ENCODE peak calls at places on chromosomes 2 and 18, in five cellular contexts. One of them, this sample, is unnamed.
A peak's percentile ranks its signal among the peaks of the same experiment; 100 is the strongest.

GRCh38 chr18:77057043-77057442 is 75.5 kb downstream of the MBP start:
- DNase-seq in astrocyte: no peak
- DNase-seq in GM23248: peak; percentile 28
- DNase-seq in fibroblast of lung: no peak
- DNase-seq in mesendoderm: no peak
- DNase-seq in this sample: no peak

GRCh38 chr18:41315134-41315533 is 639.9 kb upstream of the PIK3C3 start:
- DNase-seq in astrocyte: no peak
- DNase-seq in GM23248: no peak
- DNase-seq in fibroblast of lung: no peak
- DNase-seq in mesendoderm: no peak
- DNase-seq in this sample: no peak

GRCh38 chr2:113079123-113079522 is 11.4 kb downstream of the IL1F10 start:
- DNase-seq in astrocyte: peak; percentile 42
- DNase-seq in GM23248: no peak
- DNase-seq in fibroblast of lung: peak; percentile 42
- DNase-seq in mesendoderm: peak; percentile 20
- DNase-seq in this sample: no peak

GRCh38 chr2:219475278-219475677 is 23.4 kb upstream of the GMPPA start:
- DNase-seq in astrocyte: no peak
- DNase-seq in GM23248: no peak
- DNase-seq in fibroblast of lung: no peak
- DNase-seq in mesendoderm: no peak
- DNase-seq in this sample: no peak

GRCh38 chr18:80231616-80232015 is 15.7 kb downstream of the PARD6G start:
- DNase-seq in astrocyte: no peak
- DNase-seq in GM23248: no peak
- DNase-seq in fibroblast of lung: no peak
- DNase-seq in mesendoderm: no peak
- DNase-seq in this sample: no peak

GRCh38 chr2:44543773-44544725 is 182.3 kb downstream of the CAMKMT start:
- DNase-seq in astrocyte: no peak
- DNase-seq in GM23248: peak; percentile 68
- DNase-seq in fibroblast of lung: no peak
- DNase-seq in mesendoderm: peak; percentile 97
- DNase-seq in this sample: no peak

GRCh38 chr2:125471963-125472362 is 1184.0 kb upstream of the GYPC start:
- DNase-seq in astrocyte: no peak
- DNase-seq in GM23248: peak; percentile 5
- DNase-seq in fibroblast of lung: no peak
- DNase-seq in mesendoderm: peak; percentile 69
- DNase-seq in this sample: no peak

GRCh38 chr2:237665713-237666143 is 38.3 kb downstream of the LRRFIP1 start:
- DNase-seq in astrocyte: no peak
- DNase-seq in GM23248: no peak
- DNase-seq in fibroblast of lung: no peak
- DNase-seq in mesendoderm: peak; percentile 89
- DNase-seq in this sample: peak; percentile 87

GRCh38 chr2:75602724-75603342 is 42.1 kb upstream of the EVA1A start:
- DNase-seq in astrocyte: peak; percentile 88
- DNase-seq in GM23248: peak; percentile 95
- DNase-seq in fibroblast of lung: peak; percentile 92
- DNase-seq in mesendoderm: no peak
- DNase-seq in this sample: no peak

GRCh38 chr2:131016826-131017596 is 76.2 kb downstream of the FAM168B start:
- DNase-seq in astrocyte: peak; percentile 81
- DNase-seq in GM23248: peak; percentile 81
- DNase-seq in fibroblast of lung: peak; percentile 83
- DNase-seq in mesendoderm: no peak
- DNase-seq in this sample: no peak

GRCh38 chr18:12159446-12159845 is 65.8 kb downstream of the ANKRD62 start:
- DNase-seq in astrocyte: no peak
- DNase-seq in GM23248: peak; percentile 51
- DNase-seq in fibroblast of lung: no peak
- DNase-seq in mesendoderm: no peak
- DNase-seq in this sample: no peak

GRCh38 chr2:216478151-216478550 is 20.5 kb upstream of the RPL37A start:
- DNase-seq in astrocyte: peak; percentile 92
- DNase-seq in GM23248: peak; percentile 90
- DNase-seq in fibroblast of lung: peak; percentile 95
- DNase-seq in mesendoderm: peak; percentile 70
- DNase-seq in this sample: no peak

GRCh38 chr18:47215554-47216138 is 35.8 kb downstream of the SKOR2 start:
- DNase-seq in astrocyte: peak; percentile 41
- DNase-seq in GM23248: peak; percentile 72
- DNase-seq in fibroblast of lung: peak; percentile 51
- DNase-seq in mesendoderm: peak; percentile 59
- DNase-seq in this sample: peak; percentile 26

GRCh38 chr2:238509151-238509820 is 82.6 kb downstream of the ASB1 start:
- DNase-seq in astrocyte: no peak
- DNase-seq in GM23248: peak; percentile 29
- DNase-seq in fibroblast of lung: peak; percentile 35
- DNase-seq in mesendoderm: peak; percentile 29
- DNase-seq in this sample: no peak

GRCh38 chr18:596288-596881 is 403 bp upstream of the CLUL1 start:
- DNase-seq in astrocyte: no peak
- DNase-seq in GM23248: peak; percentile 35
- DNase-seq in fibroblast of lung: peak; percentile 11
- DNase-seq in mesendoderm: peak; percentile 87
- DNase-seq in this sample: peak; percentile 61

GRCh38 chr18:58222439-58223125 is 178.6 kb downstream of the NEDD4L start:
- DNase-seq in astrocyte: peak; percentile 52
- DNase-seq in GM23248: peak; percentile 70
- DNase-seq in fibroblast of lung: peak; percentile 60
- DNase-seq in mesendoderm: no peak
- DNase-seq in this sample: no peak

DNA sequence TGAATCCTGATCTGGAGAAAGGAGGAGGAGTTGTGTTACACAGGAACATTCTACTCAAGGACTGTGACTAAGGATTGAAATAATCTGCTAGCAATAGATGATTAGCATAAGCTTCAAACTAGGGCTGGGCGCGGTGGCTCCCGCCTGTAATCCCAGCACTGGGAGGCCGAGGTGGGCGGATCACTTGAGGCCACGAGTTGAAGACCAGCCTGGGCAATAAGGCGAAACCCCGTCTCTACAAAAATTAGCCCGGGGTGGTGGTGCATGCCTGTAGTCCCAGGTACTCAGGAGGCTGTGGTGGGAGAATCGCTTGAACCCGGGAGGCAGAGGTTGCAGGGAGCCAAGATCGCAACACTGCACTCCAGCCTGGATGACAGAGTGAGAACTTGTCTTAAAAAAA is 1.5 kb downstream of the TRMT61B start:
- DNase-seq in astrocyte: no peak
- DNase-seq in GM23248: peak; percentile 10
- DNase-seq in fibroblast of lung: no peak
- DNase-seq in mesendoderm: no peak
- DNase-seq in this sample: no peak
- H3K79me2 ChIP-seq in astrocyte: peaks cover 41% of the 10 kb centered on the region
- H3K79me2 ChIP-seq in GM23248: peaks cover 58% of the 10 kb centered on the region
- H3K79me2 ChIP-seq in fibroblast of lung: peaks cover 25% of the 10 kb centered on the region
- H3K79me2 ChIP-seq in mesendoderm: peaks cover 20% of the 10 kb centered on the region
- H3K79me2 ChIP-seq in this sample: peaks cover 45% of the 10 kb centered on the region

DNA sequence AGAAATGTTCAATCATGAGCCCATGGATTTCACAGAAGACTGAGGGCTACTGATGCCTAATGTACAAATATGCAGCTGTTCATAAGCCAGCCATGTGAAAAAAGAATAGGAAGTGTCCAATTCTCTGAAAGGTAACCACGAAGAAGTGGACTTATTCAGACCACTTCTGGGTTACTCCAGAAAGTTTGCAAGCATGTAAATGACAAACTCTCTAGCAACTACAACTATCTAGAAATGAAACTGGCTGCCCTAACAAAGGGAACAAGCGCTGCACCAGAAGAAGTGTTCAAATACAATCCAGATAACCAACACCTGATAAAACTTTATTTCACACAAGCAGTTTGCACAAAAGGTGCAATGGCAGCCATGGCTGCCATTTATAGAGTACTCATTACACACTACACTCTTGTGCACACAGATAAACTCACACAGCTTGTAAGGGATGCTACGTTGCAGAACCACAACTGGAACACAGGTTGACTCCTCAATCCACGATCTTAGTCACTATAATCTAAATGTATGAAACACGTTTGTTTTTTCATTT is 13.9 kb downstream of the MBOAT2 start:
- DNase-seq in astrocyte: no peak
- DNase-seq in GM23248: no peak
- DNase-seq in fibroblast of lung: peak; percentile 44
- DNase-seq in mesendoderm: no peak
- DNase-seq in this sample: no peak
- H3K79me2 ChIP-seq in astrocyte: peaks cover 91% of the 10 kb centered on the region
- H3K79me2 ChIP-seq in GM23248: peaks cover 97% of the 10 kb centered on the region
- H3K79me2 ChIP-seq in fibroblast of lung: peaks cover 50% of the 10 kb centered on the region
- H3K79me2 ChIP-seq in mesendoderm: peaks cover 54% of the 10 kb centered on the region
- H3K79me2 ChIP-seq in this sample: no peaks in the 10 kb centered on the region

GRCh38 chr2:100884145-100884621 is 64.2 kb downstream of the NPAS2 start:
- DNase-seq in astrocyte: no peak
- DNase-seq in GM23248: no peak
- DNase-seq in fibroblast of lung: no peak
- DNase-seq in mesendoderm: no peak
- DNase-seq in this sample: no peak

GRCh38 chr2:100880730-100881129 is 60.8 kb downstream of the NPAS2 start:
- DNase-seq in astrocyte: no peak
- DNase-seq in GM23248: peak; percentile 29
- DNase-seq in fibroblast of lung: no peak
- DNase-seq in mesendoderm: no peak
- DNase-seq in this sample: no peak

GRCh38 chr2:100882645-100883613 is 63.0 kb downstream of the NPAS2 start:
- DNase-seq in astrocyte: peak; percentile 66
- DNase-seq in GM23248: no peak
- DNase-seq in fibroblast of lung: peak; percentile 71
- DNase-seq in mesendoderm: peak; percentile 16
- DNase-seq in this sample: no peak

GRCh38 chr2:100879296-100879695 is 59.4 kb downstream of the NPAS2 start:
- DNase-seq in astrocyte: no peak
- DNase-seq in GM23248: no peak
- DNase-seq in fibroblast of lung: no peak
- DNase-seq in mesendoderm: no peak
- DNase-seq in this sample: no peak

GRCh38 chr2:100881629-100882028 is 61.7 kb downstream of the NPAS2 start:
- DNase-seq in astrocyte: no peak
- DNase-seq in GM23248: no peak
- DNase-seq in fibroblast of lung: no peak
- DNase-seq in mesendoderm: no peak
- DNase-seq in this sample: no peak
- H3K79me2 ChIP-seq in astrocyte: no peaks in the 10 kb centered on the region
- H3K79me2 ChIP-seq in GM23248: no peaks in the 10 kb centered on the region
- H3K79me2 ChIP-seq in fibroblast of lung: no peaks in the 10 kb centered on the region
- H3K79me2 ChIP-seq in mesendoderm: no peaks in the 10 kb centered on the region
- H3K79me2 ChIP-seq in this sample: no peaks in the 10 kb centered on the region

DNA sequence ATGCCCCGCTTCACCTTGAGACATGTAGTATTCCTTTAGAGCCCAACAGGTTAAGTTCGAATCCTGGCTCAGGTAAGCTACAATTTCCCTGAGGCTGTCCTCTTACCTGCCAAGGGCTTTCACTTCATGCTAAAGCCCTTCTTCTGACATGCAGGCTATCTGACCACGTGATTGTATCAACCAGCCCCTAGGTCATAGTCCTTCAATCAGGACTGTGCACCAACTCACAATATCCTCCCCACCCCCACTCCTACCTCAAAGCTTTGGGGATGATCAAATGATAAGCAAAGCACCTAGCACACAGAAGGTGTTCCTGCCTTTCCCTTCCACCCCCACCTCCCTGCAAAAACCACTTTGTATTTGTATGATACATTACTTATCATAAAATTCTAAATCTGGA is 78.9 kb downstream of the AAK1 start:
- DNase-seq in astrocyte: no peak
- DNase-seq in GM23248: no peak
- DNase-seq in fibroblast of lung: no peak
- DNase-seq in mesendoderm: no peak
- DNase-seq in this sample: no peak
- H3K79me2 ChIP-seq in astrocyte: peaks cover 88% of the 10 kb centered on the region
- H3K79me2 ChIP-seq in GM23248: peaks cover 99% of the 10 kb centered on the region
- H3K79me2 ChIP-seq in fibroblast of lung: peaks cover 46% of the 10 kb centered on the region
- H3K79me2 ChIP-seq in mesendoderm: no peaks in the 10 kb centered on the region
- H3K79me2 ChIP-seq in this sample: no peaks in the 10 kb centered on the region

GRCh38 chr2:205786976-205787375 is 104.7 kb downstream of the NRP2 start:
- DNase-seq in astrocyte: no peak
- DNase-seq in GM23248: no peak
- DNase-seq in fibroblast of lung: no peak
- DNase-seq in mesendoderm: no peak
- DNase-seq in this sample: no peak
- H3K79me2 ChIP-seq in astrocyte: no peaks in the 10 kb centered on the region
- H3K79me2 ChIP-seq in GM23248: no peaks in the 10 kb centered on the region
- H3K79me2 ChIP-seq in fibroblast of lung: no peaks in the 10 kb centered on the region
- H3K79me2 ChIP-seq in mesendoderm: no peaks in the 10 kb centered on the region
- H3K79me2 ChIP-seq in this sample: no peaks in the 10 kb centered on the region